ENCODE peak calls at places on chromosomes 13 and 19, in five cellular contexts. X is Peyer's patch, D is breast epithelium, G is uterus, Q is heart left ventricle. R is an unnamed sample.

GRCh38 chr19:39207293-39207836 is 3.3 kb upstream of the SYCN start:
- DNase-seq in X (no peak), D (no peak), G (no peak), Q (no peak), R (no peak)

GRCh38 chr19:44588753-44589112 is 24.6 kb upstream of the IGSF23 start:
- DNase-seq in X (no peak), D (no peak), G (no peak), Q (no peak), R (no peak)

GRCh38 chr13:33125821-33126570 is 109.8 kb downstream of the KL start:
- DNase-seq in X (no peak), D (no peak), G (peak), Q (peak), R (peak)

GRCh38 chr19:2627855-2628254 is 74.6 kb downstream of the GNG7 start:
- DNase-seq in X (no peak), D (no peak), G (no peak), Q (no peak), R (no peak)

GRCh38 chr13:32881074-32881791 is 135.0 kb upstream of the KL start:
- DNase-seq in X (no peak), D (no peak), G (peak), Q (no peak), R (peak)

GRCh38 chr13:99425485-99426341 is 75.6 kb upstream of the TM9SF2 start:
- DNase-seq in X (peak), D (no peak), G (no peak), Q (no peak), R (no peak)

GRCh38 chr19:4161415-4162077 is 8.1 kb downstream of the CREB3L3 start:
- DNase-seq in X (no peak), D (no peak), G (no peak), Q (no peak), R (no peak)

GRCh38 chr19:46812898-46813569 is 24.6 kb upstream of the SLC1A5 start:
- DNase-seq in X (no peak), D (no peak), G (no peak), Q (no peak), R (no peak)

GRCh38 chr13:21909331-21909730 is 238.5 kb downstream of the FGF9 start:
- DNase-seq in X (no peak), D (no peak), G (no peak), Q (no peak), R (peak)

GRCh38 chr19:801030-801860 is 4.0 kb downstream of the PTBP1 start:
- DNase-seq in X (no peak), D (no peak), G (peak), Q (peak), R (no peak)

GRCh38 chr13:25372275-25373081 is 704 bp downstream of the ATP8A2 start:
- DNase-seq in X (no peak), D (no peak), G (no peak), Q (no peak), R (no peak)

GRCh38 chr19:49666120-49666444 is 349 bp downstream of the BCL2L12 start:
- DNase-seq in X (no peak), D (no peak), G (no peak), Q (no peak), R (peak)

GRCh38 chr19:35673121-35673804 is 6.9 kb downstream of the UPK1A start:
- DNase-seq in X (no peak), D (no peak), G (no peak), Q (no peak), R (peak)

GRCh38 chr13:100887729-100888151 is 213.1 kb upstream of the TMTC4 start:
- DNase-seq in X (no peak), D (no peak), G (no peak), Q (no peak), R (peak)

GRCh38 chr19:51807111-51807701 is 12.2 kb downstream of the FPR3 start:
- DNase-seq in X (no peak), D (no peak), G (no peak), Q (no peak), R (no peak)

GRCh38 chr13:99382428-99383133 is 75.4 kb upstream of the GPR183 start:
- DNase-seq in X (peak), D (no peak), G (no peak), Q (no peak), R (no peak)

GRCh38 chr19:6233051-6233826 is 46.5 kb downstream of the MLLT1 start:
- DNase-seq in X (no peak), D (peak), G (peak), Q (peak), R (no peak)

GRCh38 chr19:52786078-52786463 is 520 bp downstream of the ZNF600 start:
- DNase-seq in X (no peak), D (no peak), G (peak), Q (no peak), R (peak)

GRCh38 chr13:80975903-80976302 is 635.0 kb upstream of the SPRY2 start:
- DNase-seq in X (no peak), D (no peak), G (no peak), Q (no peak), R (no peak)

GRCh38 chr13:109698779-109699178 is 87.6 kb downstream of the IRS2 start:
- DNase-seq in X (no peak), D (no peak), G (no peak), Q (no peak), R (peak)

GRCh38 chr13:25489238-25489637 is 117.5 kb downstream of the ATP8A2 start:
- DNase-seq in X (no peak), D (no peak), G (no peak), Q (no peak), R (no peak)

GRCh38 chr13:94660695-94661324 is 51.5 kb downstream of the SOX21 start:
- DNase-seq in X (no peak), D (no peak), G (no peak), Q (no peak), R (no peak)

GRCh38 chr19:42255766-42256750 is 1.1 kb upstream of the ERF start:
- DNase-seq in X (no peak), D (no peak), G (peak), Q (peak), R (no peak)

DNA sequence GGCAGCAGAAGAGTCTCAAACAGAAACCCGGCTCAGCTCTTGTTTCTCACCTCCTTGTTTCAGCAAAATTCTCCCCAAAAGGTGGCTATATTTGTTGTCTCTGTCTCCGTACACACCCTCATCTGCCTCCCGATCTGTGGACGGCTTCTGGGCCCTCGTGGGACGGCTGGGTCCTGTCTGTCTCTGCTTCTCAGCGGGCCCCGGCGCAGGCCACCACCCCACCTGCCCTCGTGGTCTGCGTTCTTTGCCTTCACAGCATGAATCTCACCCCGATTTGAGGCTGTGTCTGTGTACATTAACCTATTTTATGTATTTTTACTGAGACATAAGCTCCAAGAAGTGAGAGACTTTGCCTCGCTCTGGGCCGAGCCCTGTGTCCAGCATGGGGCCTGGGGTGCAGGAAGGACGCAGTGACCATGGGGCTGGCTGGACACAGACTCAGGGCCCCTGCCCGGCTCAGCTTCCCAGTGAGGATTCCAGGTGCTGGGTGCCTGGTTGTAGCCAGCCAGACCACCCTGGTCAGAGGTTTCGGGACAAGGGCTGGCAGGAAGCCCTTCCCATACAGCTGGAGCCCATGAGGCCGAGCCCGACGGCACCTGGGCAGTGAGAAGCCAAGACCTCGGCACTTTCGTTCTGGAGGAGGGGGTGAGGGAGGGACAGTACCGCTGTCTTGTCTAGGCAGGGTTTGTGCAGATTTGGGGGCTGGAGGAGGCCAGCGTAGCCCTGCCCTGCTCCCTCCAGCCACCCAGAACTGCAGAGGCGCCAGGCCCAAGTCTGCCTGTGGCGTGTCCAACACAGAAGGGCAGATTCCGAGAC is 78.5 kb upstream of the MCF2L start:
- DNase-seq in X (no peak), D (no peak), G (no peak), Q (no peak), R (no peak)
- TF ChIP-seq CTCF in X (no peak), D (no peak), G (no peak), Q (no peak), R (no peak)

GRCh38 chr13:35917942-35918645 is 213.1 kb downstream of the DCLK1 start:
- DNase-seq in X (no peak), D (no peak), G (no peak), Q (no peak), R (no peak)
- H3K27ac ChIP-seq in X (no peak), D (peak), G (peak), Q (no peak), R (no peak)

DNA sequence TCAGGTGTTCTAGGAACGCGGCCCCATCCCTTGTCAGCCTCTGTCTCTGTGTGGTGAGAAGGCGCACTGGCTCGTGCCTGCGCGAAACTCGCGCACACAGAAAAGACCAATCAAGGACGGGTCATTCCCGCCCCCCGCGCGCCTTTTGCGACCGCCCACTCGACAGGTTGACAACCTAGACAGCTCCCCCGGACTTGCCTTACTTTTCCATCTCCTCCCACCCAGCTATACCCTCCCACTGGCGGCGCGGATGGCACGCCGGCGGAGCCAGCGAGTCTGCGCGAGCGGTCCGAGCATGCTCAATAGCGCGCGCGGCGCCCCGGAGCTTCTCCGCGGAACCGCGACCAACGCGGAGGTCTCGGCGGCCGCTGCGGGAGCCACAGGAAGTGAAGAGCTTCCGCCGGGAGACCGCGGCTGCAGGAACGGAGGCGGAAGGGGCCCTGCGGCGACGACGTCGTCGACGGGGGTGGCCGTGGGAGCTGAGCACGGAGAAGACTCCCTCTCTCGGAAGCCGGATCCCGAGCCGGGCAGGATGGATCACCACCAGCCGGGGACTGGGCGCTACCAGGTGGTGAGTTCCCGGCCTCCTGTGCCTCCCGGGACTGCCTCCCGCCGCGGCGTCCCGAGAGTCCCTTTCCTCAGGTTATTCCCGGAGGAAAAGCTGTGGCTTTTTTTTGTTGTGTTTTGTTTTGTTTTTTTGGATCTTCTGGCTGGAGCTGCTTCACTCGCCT is at the start of gene NDFIP2:
- DNase-seq in X (peak), D (peak), G (peak), Q (peak), R (peak)
- TF ChIP-seq CTCF in X (peak), D (no peak), G (no peak), Q (no peak), R (no peak)

GRCh38 chr13:75771818-75772217 is 135.7 kb downstream of the LMO7 start:
- DNase-seq in X (no peak), D (no peak), G (no peak), Q (no peak), R (peak)

GRCh38 chr13:75774176-75774575 is 138.0 kb downstream of the LMO7 start:
- DNase-seq in X (no peak), D (no peak), G (no peak), Q (no peak), R (no peak)

GRCh38 chr13:75769141-75769905 is 133.2 kb downstream of the LMO7 start:
- DNase-seq in X (no peak), D (no peak), G (no peak), Q (no peak), R (no peak)

GRCh38 chr13:75766636-75767035 is 130.5 kb downstream of the LMO7 start:
- DNase-seq in X (no peak), D (no peak), G (no peak), Q (no peak), R (no peak)

DNA sequence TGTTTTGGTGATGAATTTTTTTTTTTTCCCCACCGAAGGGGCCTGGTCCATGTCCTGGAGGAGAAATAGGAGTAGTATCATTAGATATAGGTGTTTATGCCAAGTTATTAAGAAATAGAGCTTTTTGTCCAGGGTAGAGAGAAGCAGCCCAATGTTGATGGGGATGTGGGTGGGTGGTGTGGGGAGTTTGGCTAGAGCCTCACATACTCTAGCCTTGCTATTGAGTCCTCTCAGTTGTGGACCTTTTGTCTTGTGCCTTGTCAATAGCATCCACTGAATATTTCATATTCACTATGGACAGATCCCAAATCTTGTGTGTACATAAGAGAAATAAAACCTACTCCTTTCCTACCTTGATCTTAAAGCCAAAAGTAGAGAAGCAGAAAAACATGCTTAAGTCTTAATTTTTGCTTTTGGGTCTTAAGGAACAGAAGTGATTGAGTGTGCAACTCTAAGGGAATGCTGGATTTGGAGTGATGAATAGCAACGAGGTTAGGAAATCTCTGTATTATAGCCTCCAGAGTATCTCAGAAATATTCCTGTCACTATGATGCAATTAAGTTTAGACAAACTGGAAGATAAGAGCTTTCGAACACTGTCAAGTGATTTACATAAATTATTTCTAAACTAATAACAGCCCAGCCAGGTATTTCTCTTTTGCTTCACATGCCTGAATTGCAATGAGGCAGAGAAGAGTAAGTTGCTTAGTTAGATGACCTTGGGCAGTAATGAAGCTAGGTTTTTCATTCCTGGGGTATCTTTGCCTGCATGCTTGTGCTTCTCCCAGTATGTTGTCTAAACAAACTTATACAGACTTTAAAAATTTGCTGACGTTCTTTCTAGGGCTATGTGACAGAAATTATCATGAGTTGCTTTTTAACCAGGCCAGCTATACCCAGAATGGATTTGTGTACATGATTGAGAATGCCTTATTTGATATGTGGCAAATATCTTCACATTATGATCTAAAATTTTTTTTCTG is 134.3 kb downstream of the LMO7 start:
- DNase-seq in X (no peak), D (no peak), G (no peak), Q (no peak), R (no peak)
- H3K27ac ChIP-seq in X (peak), D (no peak), G (no peak), Q (no peak), R (no peak)